ENCODE peak calls at places on chromosomes 4 and X, in eight cellular contexts. L is iris pigment epithelial cell, V is GM12891, P is small intestine, O is Right ventricle myocardium inferior, F is adipocyte, Y is neural progenitor cell, Z is NCI-H1105. C is an unnamed sample.

GRCh38 chrX:119062750-119063374 is 9.9 kb upstream of the CT47C1 start:
- DNase-seq in L (peak; percentile 66), V (no peak), P (no peak), O (no peak), F (no peak), Y (peak; percentile 13), Z (no peak), C (no peak)

GRCh38 chr4:108486046-108486445 is 134.3 kb upstream of the RPL34 start:
- DNase-seq in L (no peak), V (no peak), P (no peak), O (no peak), F (no peak), Y (no peak), Z (no peak), C (no peak)

GRCh38 chr4:121995790-121996537 is 44.1 kb upstream of the TRPC3 start:
- DNase-seq in L (no peak), V (no peak), P (no peak), O (no peak), F (no peak), Y (no peak), Z (no peak), C (no peak)

GRCh38 chrX:40646489-40647306 is 663 bp downstream of the CXorf38 start:
- DNase-seq in L (peak; percentile 40), V (no peak), P (peak; percentile 31), O (peak; percentile 70), F (peak; percentile 50), Y (peak; percentile 33), Z (no peak), C (no peak)

GRCh38 chrX:3713225-3713936 is at the start of gene PRKX:
- DNase-seq in L (peak; percentile 59), V (peak; percentile 66), P (peak; percentile 54), O (peak; percentile 77), F (peak; percentile 72), Y (peak; percentile 76), Z (peak; percentile 7), C (peak; percentile 74)

GRCh38 chr4:110164856-110165255 is 33.6 kb downstream of the ELOVL6 start:
- DNase-seq in L (no peak), V (no peak), P (peak; percentile 19), O (no peak), F (no peak), Y (no peak), Z (no peak), C (no peak)

GRCh38 chr4:75180790-75181776 is 248.2 kb downstream of the PARM1 start:
- DNase-seq in L (no peak), V (no peak), P (peak; percentile 64), O (no peak), F (no peak), Y (no peak), Z (no peak), C (no peak)

GRCh38 chr4:108473163-108473720 is 147.1 kb upstream of the RPL34 start:
- DNase-seq in L (no peak), V (no peak), P (peak; percentile 16), O (no peak), F (no peak), Y (no peak), Z (no peak), C (peak; percentile 26)

GRCh38 chr4:57691370-57691769 is 581.2 kb upstream of the IGFBP7 start:
- DNase-seq in L (no peak), V (no peak), P (no peak), O (no peak), F (no peak), Y (no peak), Z (no peak), C (no peak)

C was measured in naive thymus-derived CD4-positive, alpha-beta T cell.